ENCODE peak calls at places on chromosome 9, in ten cellular contexts. S is osteocyte; R is AG10803; D is HTR-8/SVneo; V is BE2C; J is activated CD4-positive, alpha-beta T cell treated with anti-CD3 and anti-CD28 coated beads, Interleukin-2, amount 50 U/mL, for 1 hour; W is CD4-positive, alpha-beta memory T cell; C is AG04450; L is neural progenitor cell; N is coronary artery. X is an unnamed sample.

GRCh38 chr9:89477811-89478583 is 19.9 kb downstream of the SEMA4D start:
- DNase-seq in L (no peak), C (no peak), W (peak), S (no peak), R (no peak), V (no peak), D (peak), N (no peak), J (peak), X (peak)

GRCh38 chr9:61668846-61669245 is 479.0 kb downstream of the SPATA31A7 start:
- DNase-seq in N (peak), D (no peak), C (no peak), S (no peak), R (no peak), L (no peak), V (no peak), J (no peak), W (no peak), X (no peak)

GRCh38 chr9:107675476-107676264 is 186.1 kb upstream of the KLF4 start:
- DNase-seq in R (no peak), V (no peak), L (no peak), S (no peak), J (no peak), N (no peak), W (no peak), C (no peak), D (no peak), X (no peak)

GRCh38 chr9:2427016-2427891 is 194.3 kb upstream of the VLDLR start:
- DNase-seq in R (no peak), V (no peak), S (no peak), L (no peak), N (no peak), D (no peak), C (no peak), J (no peak), W (no peak), X (no peak)

GRCh38 chr9:121773286-121773953 is 122.0 kb downstream of the DAB2IP start:
- DNase-seq in V (peak), J (no peak), S (no peak), C (no peak), R (no peak), D (no peak), L (no peak), W (no peak), N (no peak), X (no peak)

GRCh38 chr9:16262467-16263261 is 607.8 kb downstream of the BNC2 start:
- DNase-seq in V (no peak), S (no peak), R (no peak), L (no peak), J (no peak), C (no peak), N (no peak), D (no peak), W (no peak), X (no peak)

GRCh38 chr9:137453643-137454081 is 5.5 kb downstream of the NSMF start:
- DNase-seq in J (peak), D (peak), W (peak), V (peak), S (no peak), C (peak), L (peak), N (no peak), R (peak), X (peak)

GRCh38 chr9:112029921-112030444 is 133.4 kb downstream of the UGCG start:
- DNase-seq in W (no peak), S (no peak), D (peak), L (peak), R (peak), V (no peak), C (peak), J (no peak), N (no peak), X (no peak)

GRCh38 chr9:111298831-111299603 is 31.0 kb downstream of the OR2K2 start:
- DNase-seq in D (peak), R (peak), L (peak), C (peak), W (peak), S (no peak), N (no peak), V (no peak), J (no peak), X (peak)

GRCh38 chr9:87086111-87086510 is 138.8 kb upstream of the GAS1 start:
- DNase-seq in W (no peak), J (no peak), D (no peak), C (no peak), R (no peak), L (no peak), V (no peak), N (no peak), S (no peak), X (no peak)

GRCh38 chr9:110258671-110259070 is 2.4 kb upstream of the TXN start:
- DNase-seq in C (no peak), N (no peak), W (no peak), S (no peak), D (no peak), L (no peak), R (no peak), J (no peak), V (no peak), X (no peak)

GRCh38 chr9:106945727-106946690 is 83.0 kb downstream of the ZNF462 start:
- DNase-seq in V (no peak), R (peak), L (no peak), J (no peak), D (no peak), C (peak), W (no peak), S (no peak), N (no peak), X (no peak)

GRCh38 chr9:113589890-113590289 is 126.4 kb downstream of the RGS3 start:
- DNase-seq in J (no peak), D (no peak), W (peak), C (no peak), L (no peak), S (no peak), V (no peak), R (peak), N (no peak), X (peak)

GRCh38 chr9:86939896-86940295 is 7.4 kb downstream of the GAS1 start:
- DNase-seq in R (no peak), C (no peak), J (no peak), W (no peak), L (no peak), S (no peak), N (no peak), V (no peak), D (no peak), X (no peak)

GRCh38 chr9:128251701-128252100 is 24.1 kb downstream of the GOLGA2 start:
- DNase-seq in S (no peak), V (no peak), L (no peak), R (peak), W (no peak), J (no peak), N (no peak), C (no peak), D (no peak), X (no peak)

GRCh38 chr9:27714388-27714787 is 141.1 kb upstream of the C9orf72 start:
- DNase-seq in N (no peak), S (no peak), R (no peak), L (no peak), C (no peak), V (no peak), J (no peak), D (no peak), W (no peak), X (no peak)

GRCh38 chr9:15374825-15375224 is 47.9 kb upstream of the SNAPC3 start:
- DNase-seq in D (no peak), R (no peak), C (no peak), N (no peak), L (no peak), J (no peak), V (no peak), W (no peak), S (no peak), X (no peak)

GRCh38 chr9:14309403-14309802 is 4.5 kb downstream of the NFIB start:
- DNase-seq in S (no peak), W (no peak), V (peak), L (no peak), N (no peak), C (no peak), D (no peak), R (no peak), J (no peak), X (no peak)

GRCh38 chr9:108844856-108845255 is 10.9 kb downstream of the ACTL7B start:
- DNase-seq in S (no peak), V (no peak), J (no peak), L (no peak), C (no peak), W (no peak), D (no peak), N (no peak), R (no peak), X (no peak)

GRCh38 chr9:75937859-75938258 is 47.4 kb downstream of the PCSK5 start:
- DNase-seq in D (no peak), L (no peak), J (no peak), R (no peak), C (no peak), N (no peak), W (no peak), V (no peak), S (no peak), X (no peak)

X was measured in central memory CD4-positive, alpha-beta T cell.